ENCODE peak calls at places on chromosomes 7 and 10, in six cellular contexts. F is HTR-8/SVneo; T is tibial artery; A is stimulated activated CD4-positive, alpha-beta T cell treated with anti-CD3 and anti-CD28 coated beads, Interleukin-2, amount 100 ng/mL, for 48 hours; H is iPS-NIHi11; J is NCI-H1092. S is an unnamed sample.
A peak's percentile ranks its signal among the peaks of the same experiment; 100 is the strongest.

GRCh38 chr10:29482591-29483421 is 152.0 kb downstream of the SVIL start:
- DNase-seq in J (no peak), T (no peak), F (peak; percentile 58), H (peak; percentile 49), A (no peak), S (no peak)

GRCh38 chr7:71860572-71860971 is 551.6 kb downstream of the CALN1 start:
- DNase-seq in J (no peak), H (no peak), T (no peak), F (no peak), A (no peak), S (no peak)

GRCh38 chr7:132425920-132426319 is 150.3 kb downstream of the PLXNA4 start:
- DNase-seq in F (no peak), T (no peak), J (no peak), H (no peak), A (no peak), S (no peak)

GRCh38 chr7:96792115-96792514 is 82.5 kb upstream of the SEM1 start:
- DNase-seq in F (no peak), T (no peak), H (no peak), J (no peak), A (no peak), S (no peak)

GRCh38 chr7:149734514-149735075 is 38.8 kb downstream of the ZNF467 start:
- DNase-seq in T (no peak), H (no peak), J (no peak), F (no peak), A (no peak), S (no peak)

GRCh38 chr10:3652886-3653285 is 132.1 kb downstream of the KLF6 start:
- DNase-seq in H (no peak), J (no peak), A (no peak), T (no peak), F (no peak), S (no peak)

GRCh38 chr7:98024075-98024474 is 34.1 kb upstream of the OCM2 start:
- DNase-seq in T (no peak), J (no peak), A (no peak), F (no peak), H (no peak), S (no peak)

GRCh38 chr10:374354-374753 is 239.1 kb downstream of the ZMYND11 start:
- DNase-seq in J (no peak), H (no peak), F (no peak), T (no peak), A (no peak), S (no peak)

GRCh38 chr7:101602484-101603241 is 26.4 kb downstream of the MYL10 start:
- DNase-seq in A (peak; percentile 82), J (peak; percentile 57), F (peak; percentile 75), H (peak; percentile 89), T (peak; percentile 64), S (no peak)

GRCh38 chr7:194257-194995 is 2.1 kb downstream of the FAM20C start:
- DNase-seq in H (peak; percentile 73), T (no peak), J (no peak), F (no peak), A (no peak), S (no peak)

GRCh38 chr7:93862651-93863050 is 27.9 kb downstream of the TFPI2 start:
- DNase-seq in J (no peak), T (no peak), F (no peak), A (no peak), H (no peak), S (no peak)

GRCh38 chr7:121872831-121873764 is at the start of gene PTPRZ1:
- DNase-seq in A (no peak), T (no peak), H (peak; percentile 88), F (peak; percentile 17), J (no peak), S (no peak)

GRCh38 chr7:129774359-129774758 is 162.8 kb downstream of the NRF1 start:
- DNase-seq in H (peak; percentile 55), F (peak; percentile 28), A (no peak), J (peak; percentile 28), T (no peak), S (no peak)

GRCh38 chr10:103476046-103476768 is 2.8 kb downstream of the CALHM3 start:
- DNase-seq in J (no peak), T (no peak), A (no peak), F (no peak), H (peak; percentile 86), S (no peak)

GRCh38 chr10:108204528-108205313 is 1040.2 kb upstream of the SORCS1 start:
- DNase-seq in F (no peak), J (no peak), A (no peak), H (peak; percentile 54), T (no peak), S (no peak)

GRCh38 chr7:137169282-137169698 is 174.2 kb downstream of the PTN start:
- DNase-seq in T (peak; percentile 21), H (peak; percentile 72), A (no peak), J (peak; percentile 98), F (peak; percentile 23), S (peak; percentile 18)

GRCh38 chr10:51886438-51887068 is 187.2 kb upstream of the CSTF2T start:
- DNase-seq in J (no peak), A (no peak), F (no peak), T (no peak), H (no peak), S (no peak)

GRCh38 chr7:28811990-28812389 is 146.1 kb downstream of the TRIL start:
- DNase-seq in A (no peak), T (no peak), F (no peak), J (no peak), H (no peak), S (no peak)

GRCh38 chr7:18610331-18610948 is 114.9 kb downstream of the HDAC9 start:
- DNase-seq in H (peak; percentile 50), A (no peak), F (peak; percentile 18), J (no peak), T (no peak), S (no peak)

GRCh38 chr7:121081327-121081936 is 92.9 kb downstream of the CPED1 start:
- DNase-seq in A (no peak), T (no peak), F (no peak), H (peak; percentile 29), J (peak; percentile 56), S (peak; percentile 52)

GRCh38 chr10:106920538-106920937 is 244.0 kb downstream of the SORCS1 start:
- DNase-seq in J (no peak), A (no peak), T (no peak), H (no peak), F (no peak), S (no peak)

GRCh38 chr10:2037966-2038493 is 300.7 kb upstream of the ADARB2 start:
- DNase-seq in A (no peak), F (no peak), H (no peak), T (no peak), J (no peak), S (no peak)

GRCh38 chr10:132331259-132331955 is 586 bp upstream of the LRRC27 start:
- DNase-seq in H (no peak), T (no peak), F (no peak), A (no peak), J (no peak), S (no peak)

GRCh38 chr7:155258233-155258575 is 39.5 kb upstream of the INSIG1 start:
- DNase-seq in A (no peak), F (peak; percentile 57), T (peak; percentile 75), J (no peak), H (no peak), S (peak; percentile 59)

GRCh38 chr10:100374137-100374655 is 27.2 kb downstream of the SCD start:
- DNase-seq in T (no peak), H (peak; percentile 50), J (no peak), F (no peak), A (no peak), S (no peak)

GRCh38 chr7:44661233-44661632 is 54.8 kb downstream of the OGDH start:
- DNase-seq in H (no peak), J (no peak), F (no peak), T (no peak), A (no peak), S (no peak)

GRCh38 chr10:76902949-76903348 is 734.7 kb downstream of the KCNMA1 start:
- DNase-seq in T (no peak), J (no peak), A (peak; percentile 5), H (peak; percentile 76), F (peak; percentile 22), S (no peak)

GRCh38 chr7:42233166-42233565 is 3.8 kb downstream of the GLI3 start:
- DNase-seq in J (no peak), H (no peak), F (no peak), T (no peak), A (no peak), S (no peak)